ENCODE peak calls at places on chromosomes 7 and 10, in five cellular contexts. B, N, X, F and V are unnamed samples.
A peak's percentile ranks its signal among the peaks of the same experiment; 100 is the strongest.

GRCh38 chr7:5494320-5494682 is 70.7 kb upstream of the TNRC18 start:
- DNase-seq in B (no peak), N (no peak), X (no peak), F (no peak), V (no peak)

GRCh38 chr7:134553976-134554375 is 5.1 kb downstream of the AKR1B15 start:
- DNase-seq in B (no peak), N (no peak), X (no peak), F (no peak), V (peak; percentile 50)

GRCh38 chr10:95693668-95694534 is at the start of gene TCTN3:
- DNase-seq in B (peak; percentile 95), N (peak; percentile 100), X (peak; percentile 95), F (peak; percentile 99), V (peak; percentile 100)

GRCh38 chr10:28242560-28243204 is 60.2 kb downstream of the MPP7 start:
- DNase-seq in B (no peak), N (no peak), X (no peak), F (no peak), V (no peak)

GRCh38 chr10:111347386-111348005 is 270.7 kb downstream of the ADRA2A start:
- DNase-seq in B (no peak), N (no peak), X (no peak), F (no peak), V (no peak)

GRCh38 chr7:23680417-23681405 is 712 bp downstream of the FAM221A start:
- DNase-seq in B (peak; percentile 65), N (peak; percentile 41), X (peak; percentile 54), F (peak; percentile 31), V (peak; percentile 46)

GRCh38 chr10:94858022-94858421 is 80.4 kb upstream of the CYP2C9 start:
- DNase-seq in B (no peak), N (no peak), X (no peak), F (no peak), V (no peak)

GRCh38 chr7:55569269-55569663 is 3.0 kb downstream of the VOPP1 start:
- DNase-seq in B (no peak), N (no peak), X (no peak), F (no peak), V (no peak)

GRCh38 chr7:38198356-38198755 is 20.3 kb downstream of the STARD3NL start:
- DNase-seq in B (no peak), N (no peak), X (no peak), F (peak; percentile 14), V (no peak)

GRCh38 chr7:7556852-7557251 is 9.8 kb upstream of the MIOS start:
- DNase-seq in B (no peak), N (no peak), X (no peak), F (no peak), V (no peak)

GRCh38 chr7:5687936-5688673 is 93.4 kb downstream of the RNF216 start:
- DNase-seq in B (no peak), N (no peak), X (no peak), F (no peak), V (no peak)

GRCh38 chr10:45377858-45378257 is 3.8 kb downstream of the ALOX5 start:
- DNase-seq in B (no peak), N (no peak), X (no peak), F (no peak), V (no peak)

GRCh38 chr7:32093415-32094408 is 23.5 kb upstream of the PDE1C start:
- DNase-seq in B (no peak), N (peak; percentile 45), X (no peak), F (peak; percentile 90), V (peak; percentile 4)